ENCODE peak calls at places on chromosomes 13 and 19, in seven cellular contexts. One of them, this sample, is unnamed.

GRCh38 chr19:3504723-3505122 is 1.4 kb upstream of the FZR1 start:
- DNase-seq in esophagus muscularis mucosa: no peak
- DNase-seq in Peyer's patch: no peak
- DNase-seq in naive thymus-derived CD4-positive, alpha-beta T cell: no peak
- DNase-seq in OCI-LY7: peak; percentile 10
- DNase-seq in uterus: no peak
- DNase-seq in CD8-positive, alpha-beta memory T cell: no peak
- DNase-seq in this sample: no peak

GRCh38 chr19:43534811-43535761 is 2.1 kb downstream of the ZNF575 start:
- DNase-seq in esophagus muscularis mucosa: no peak
- DNase-seq in CD8-positive, alpha-beta memory T cell: peak; percentile 57
- DNase-seq in uterus: peak; percentile 70
- DNase-seq in naive thymus-derived CD4-positive, alpha-beta T cell: no peak
- DNase-seq in Peyer's patch: peak; percentile 56
- DNase-seq in OCI-LY7: peak; percentile 31
- DNase-seq in this sample: peak; percentile 11

GRCh38 chr13:59392328-59392727 is 771.4 kb downstream of the DIAPH3 start:
- DNase-seq in CD8-positive, alpha-beta memory T cell: no peak
- DNase-seq in Peyer's patch: no peak
- DNase-seq in naive thymus-derived CD4-positive, alpha-beta T cell: no peak
- DNase-seq in uterus: no peak
- DNase-seq in OCI-LY7: no peak
- DNase-seq in esophagus muscularis mucosa: no peak
- DNase-seq in this sample: no peak

GRCh38 chr13:49098198-49098597 is 121.9 kb upstream of the MLNR start:
- DNase-seq in esophagus muscularis mucosa: no peak
- DNase-seq in Peyer's patch: no peak
- DNase-seq in OCI-LY7: no peak
- DNase-seq in uterus: peak; percentile 71
- DNase-seq in naive thymus-derived CD4-positive, alpha-beta T cell: no peak
- DNase-seq in CD8-positive, alpha-beta memory T cell: no peak
- DNase-seq in this sample: peak; percentile 25

GRCh38 chr13:44920013-44920412 is 69.3 kb downstream of the NUFIP1 start:
- DNase-seq in OCI-LY7: peak; percentile 4
- DNase-seq in esophagus muscularis mucosa: no peak
- DNase-seq in naive thymus-derived CD4-positive, alpha-beta T cell: no peak
- DNase-seq in uterus: no peak
- DNase-seq in CD8-positive, alpha-beta memory T cell: no peak
- DNase-seq in Peyer's patch: no peak
- DNase-seq in this sample: no peak

GRCh38 chr13:64347662-64348061 is 2882.5 kb downstream of the PCDH9 start:
- DNase-seq in esophagus muscularis mucosa: no peak
- DNase-seq in CD8-positive, alpha-beta memory T cell: no peak
- DNase-seq in OCI-LY7: no peak
- DNase-seq in uterus: no peak
- DNase-seq in naive thymus-derived CD4-positive, alpha-beta T cell: no peak
- DNase-seq in Peyer's patch: no peak
- DNase-seq in this sample: no peak

GRCh38 chr19:17687857-17688784 is at the start of gene UNC13A:
- DNase-seq in esophagus muscularis mucosa: no peak
- DNase-seq in OCI-LY7: no peak
- DNase-seq in naive thymus-derived CD4-positive, alpha-beta T cell: peak; percentile 74
- DNase-seq in uterus: no peak
- DNase-seq in Peyer's patch: no peak
- DNase-seq in CD8-positive, alpha-beta memory T cell: peak; percentile 59
- DNase-seq in this sample: peak; percentile 43

GRCh38 chr13:24459234-24459633 is 53.3 kb downstream of the PARP4 start:
- DNase-seq in uterus: no peak
- DNase-seq in CD8-positive, alpha-beta memory T cell: no peak
- DNase-seq in OCI-LY7: no peak
- DNase-seq in naive thymus-derived CD4-positive, alpha-beta T cell: no peak
- DNase-seq in Peyer's patch: no peak
- DNase-seq in esophagus muscularis mucosa: no peak
- DNase-seq in this sample: no peak

GRCh38 chr13:110555601-110556223 is 5.8 kb downstream of the RAB20 start:
- DNase-seq in Peyer's patch: peak; percentile 39
- DNase-seq in esophagus muscularis mucosa: no peak
- DNase-seq in CD8-positive, alpha-beta memory T cell: no peak
- DNase-seq in naive thymus-derived CD4-positive, alpha-beta T cell: no peak
- DNase-seq in uterus: no peak
- DNase-seq in OCI-LY7: peak; percentile 9
- DNase-seq in this sample: no peak

GRCh38 chr13:42497798-42498197 is 76.2 kb upstream of the TNFSF11 start:
- DNase-seq in CD8-positive, alpha-beta memory T cell: no peak
- DNase-seq in esophagus muscularis mucosa: no peak
- DNase-seq in uterus: no peak
- DNase-seq in naive thymus-derived CD4-positive, alpha-beta T cell: no peak
- DNase-seq in OCI-LY7: no peak
- DNase-seq in Peyer's patch: no peak
- DNase-seq in this sample: no peak

DNA sequence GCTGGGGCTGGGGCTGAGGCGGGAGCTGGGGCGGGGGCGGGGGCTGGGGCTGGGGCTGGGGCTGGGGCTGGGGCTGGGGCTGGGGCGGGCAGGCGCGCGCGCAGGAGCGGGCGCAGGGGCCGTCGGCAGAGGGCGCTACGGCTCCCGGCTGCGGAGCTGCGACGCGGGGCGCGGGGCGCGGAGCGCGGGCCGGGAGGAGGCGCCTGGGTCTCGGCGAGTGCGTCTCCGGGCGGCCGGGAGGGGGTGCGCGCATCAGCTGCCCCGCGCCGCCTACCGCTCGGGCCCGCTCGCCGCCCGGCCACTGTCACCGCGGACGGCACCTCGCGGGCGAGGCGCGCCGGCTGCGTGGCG is 416 bp upstream of the MTUS2 start:
- DNase-seq in Peyer's patch: no peak
- DNase-seq in esophagus muscularis mucosa: no peak
- DNase-seq in OCI-LY7: no peak
- DNase-seq in naive thymus-derived CD4-positive, alpha-beta T cell: peak; percentile 68
- DNase-seq in CD8-positive, alpha-beta memory T cell: no peak
- DNase-seq in uterus: no peak
- DNase-seq in this sample: no peak
- H3K4me3 ChIP-seq in Peyer's patch: peak overlapping the region; percentile 47
- H3K4me3 ChIP-seq in esophagus muscularis mucosa: peak overlapping the region; percentile 70
- H3K4me3 ChIP-seq in OCI-LY7: no peak overlapping the region
- H3K4me3 ChIP-seq in naive thymus-derived CD4-positive, alpha-beta T cell: no peak overlapping the region
- H3K4me3 ChIP-seq in CD8-positive, alpha-beta memory T cell: no peak overlapping the region
- H3K4me3 ChIP-seq in uterus: no peak overlapping the region
- H3K4me3 ChIP-seq in this sample: no peak overlapping the region

DNA sequence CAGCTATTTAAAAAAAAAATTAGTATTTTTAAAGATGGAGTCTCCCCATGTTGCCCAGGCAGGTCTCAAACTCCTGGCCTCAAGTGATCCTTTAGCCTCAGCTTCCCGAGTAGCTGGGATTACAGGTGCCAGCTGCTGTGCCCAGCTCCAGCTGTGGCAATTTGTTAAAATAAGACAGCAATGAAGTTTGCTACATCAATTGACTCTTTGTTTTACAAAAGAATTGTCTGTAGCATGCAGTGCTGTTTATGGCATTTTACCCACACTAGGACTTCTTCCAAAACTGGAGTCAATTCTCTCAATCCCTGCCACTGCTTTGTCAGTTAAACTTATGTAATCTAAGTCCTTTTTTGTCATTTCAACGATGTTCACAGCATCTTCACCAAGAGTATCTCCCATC is 49.3 kb downstream of the NDFIP2 start:
- DNase-seq in naive thymus-derived CD4-positive, alpha-beta T cell: no peak
- DNase-seq in CD8-positive, alpha-beta memory T cell: no peak
- DNase-seq in OCI-LY7: no peak
- DNase-seq in Peyer's patch: no peak
- DNase-seq in esophagus muscularis mucosa: no peak
- DNase-seq in uterus: no peak
- DNase-seq in this sample: no peak
- H3K36me3 ChIP-seq in naive thymus-derived CD4-positive, alpha-beta T cell: no peaks in the 10 kb centered on the region
- H3K36me3 ChIP-seq in CD8-positive, alpha-beta memory T cell: no peaks in the 10 kb centered on the region
- H3K36me3 ChIP-seq in OCI-LY7: no peaks in the 10 kb centered on the region
- H3K36me3 ChIP-seq in Peyer's patch: no peaks in the 10 kb centered on the region
- H3K36me3 ChIP-seq in esophagus muscularis mucosa: no peaks in the 10 kb centered on the region
- H3K36me3 ChIP-seq in uterus: no peaks in the 10 kb centered on the region
- H3K36me3 ChIP-seq in this sample: no peaks in the 10 kb centered on the region

DNA sequence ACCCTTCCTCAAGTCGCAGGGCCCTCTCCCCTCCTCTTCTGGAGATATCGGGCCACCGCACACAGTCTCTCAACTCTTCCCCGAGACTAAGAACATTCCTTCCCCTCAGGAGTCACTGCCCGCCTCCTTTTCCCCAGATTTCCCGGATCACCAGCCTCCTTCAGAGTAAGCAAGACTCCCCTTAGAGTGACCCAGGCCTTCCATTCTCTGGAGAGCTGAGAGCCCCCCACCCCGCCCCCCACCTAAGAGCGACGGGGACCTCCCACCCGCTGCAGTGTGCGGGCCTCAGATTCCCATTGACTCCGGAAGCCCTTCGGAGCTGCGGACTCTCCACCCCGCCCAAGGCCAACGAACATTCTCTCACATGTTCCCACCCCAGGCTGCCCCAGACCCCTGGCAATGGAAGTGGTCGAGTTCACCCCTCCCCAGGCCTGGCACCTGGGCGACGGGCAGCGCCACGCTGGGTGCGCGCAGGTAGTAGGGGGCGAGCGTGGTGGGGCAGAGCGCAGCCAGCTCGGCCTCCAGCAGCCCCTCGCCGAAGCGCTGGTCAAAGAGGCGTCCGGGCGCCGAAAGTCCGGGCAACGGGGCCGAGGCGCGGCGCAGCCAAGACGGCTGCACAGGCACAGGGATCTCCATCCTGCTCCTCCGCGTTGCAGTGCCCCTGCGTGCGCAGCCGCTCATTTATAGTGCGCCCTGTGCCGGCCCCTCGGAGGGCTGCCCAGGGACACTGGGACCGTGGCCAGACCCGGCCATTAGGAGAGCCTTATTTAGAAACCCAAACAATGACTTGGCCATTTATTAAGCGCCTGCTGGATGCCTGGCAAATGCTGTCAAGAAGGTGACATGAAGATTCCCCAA is at the start of gene HSPB6:
- DNase-seq in CD8-positive, alpha-beta memory T cell: no peak
- DNase-seq in Peyer's patch: no peak
- DNase-seq in esophagus muscularis mucosa: no peak
- DNase-seq in naive thymus-derived CD4-positive, alpha-beta T cell: no peak
- DNase-seq in uterus: peak; percentile 82
- DNase-seq in OCI-LY7: no peak
- DNase-seq in this sample: no peak
- H3K4me3 ChIP-seq in CD8-positive, alpha-beta memory T cell: peak within 1 kb of the TSS; percentile 45
- H3K4me3 ChIP-seq in Peyer's patch: peak within 1 kb of the TSS; percentile 67
- H3K4me3 ChIP-seq in esophagus muscularis mucosa: peak within 1 kb of the TSS; percentile 95
- H3K4me3 ChIP-seq in naive thymus-derived CD4-positive, alpha-beta T cell: peak within 1 kb of the TSS; percentile 99
- H3K4me3 ChIP-seq in uterus: peak within 1 kb of the TSS; percentile 94
- H3K4me3 ChIP-seq in OCI-LY7: peak within 1 kb of the TSS; percentile 96
- H3K4me3 ChIP-seq in this sample: peak within 1 kb of the TSS; percentile 91

DNA sequence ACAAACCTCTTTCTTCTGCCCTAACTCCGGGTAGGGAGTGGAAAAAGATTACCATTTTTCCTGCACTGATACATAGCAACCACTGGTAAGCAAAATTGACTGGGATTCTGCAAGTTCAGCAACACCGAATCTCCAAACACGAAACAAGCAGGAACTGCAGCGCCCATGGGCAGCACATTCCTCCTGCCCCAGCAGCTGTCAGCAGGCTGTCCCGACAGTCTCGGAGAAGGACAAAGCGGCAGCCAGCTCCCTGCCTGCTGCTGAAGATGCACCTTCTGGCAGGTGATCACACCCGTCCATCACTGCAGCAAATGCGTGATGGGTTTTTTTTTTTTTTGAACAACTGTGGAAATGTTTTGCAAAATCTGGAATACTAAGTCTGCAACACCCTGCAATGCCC is 6.7 kb downstream of the TMTC4 start:
- DNase-seq in naive thymus-derived CD4-positive, alpha-beta T cell: no peak
- DNase-seq in esophagus muscularis mucosa: no peak
- DNase-seq in uterus: no peak
- DNase-seq in Peyer's patch: no peak
- DNase-seq in CD8-positive, alpha-beta memory T cell: no peak
- DNase-seq in OCI-LY7: no peak
- DNase-seq in this sample: no peak
- H3K36me3 ChIP-seq in naive thymus-derived CD4-positive, alpha-beta T cell: peaks cover 5% of the 10 kb centered on the region
- H3K36me3 ChIP-seq in esophagus muscularis mucosa: peaks cover 59% of the 10 kb centered on the region
- H3K36me3 ChIP-seq in uterus: no peaks in the 10 kb centered on the region
- H3K36me3 ChIP-seq in Peyer's patch: no peaks in the 10 kb centered on the region
- H3K36me3 ChIP-seq in CD8-positive, alpha-beta memory T cell: peaks cover 16% of the 10 kb centered on the region
- H3K36me3 ChIP-seq in OCI-LY7: no peaks in the 10 kb centered on the region
- H3K36me3 ChIP-seq in this sample: peaks cover 27% of the 10 kb centered on the region

GRCh38 chr13:51519839-51520238 is 64.4 kb upstream of the WDFY2 start:
- DNase-seq in naive thymus-derived CD4-positive, alpha-beta T cell: no peak
- DNase-seq in CD8-positive, alpha-beta memory T cell: no peak
- DNase-seq in Peyer's patch: no peak
- DNase-seq in uterus: no peak
- DNase-seq in OCI-LY7: no peak
- DNase-seq in esophagus muscularis mucosa: no peak
- DNase-seq in this sample: no peak
- H3K4me3 ChIP-seq in naive thymus-derived CD4-positive, alpha-beta T cell: no peak overlapping the region
- H3K4me3 ChIP-seq in CD8-positive, alpha-beta memory T cell: no peak overlapping the region
- H3K4me3 ChIP-seq in Peyer's patch: no peak overlapping the region
- H3K4me3 ChIP-seq in uterus: no peak overlapping the region
- H3K4me3 ChIP-seq in OCI-LY7: no peak overlapping the region
- H3K4me3 ChIP-seq in esophagus muscularis mucosa: no peak overlapping the region
- H3K4me3 ChIP-seq in this sample: no peak overlapping the region

GRCh38 chr19:6711605-6712004 is 8.8 kb downstream of the C3 start:
- DNase-seq in Peyer's patch: no peak
- DNase-seq in CD8-positive, alpha-beta memory T cell: no peak
- DNase-seq in naive thymus-derived CD4-positive, alpha-beta T cell: no peak
- DNase-seq in esophagus muscularis mucosa: no peak
- DNase-seq in OCI-LY7: no peak
- DNase-seq in uterus: no peak
- DNase-seq in this sample: no peak

GRCh38 chr19:6711078-6711361 is 9.4 kb downstream of the C3 start:
- DNase-seq in OCI-LY7: no peak
- DNase-seq in Peyer's patch: no peak
- DNase-seq in naive thymus-derived CD4-positive, alpha-beta T cell: no peak
- DNase-seq in CD8-positive, alpha-beta memory T cell: no peak
- DNase-seq in uterus: no peak
- DNase-seq in esophagus muscularis mucosa: no peak
- DNase-seq in this sample: no peak

GRCh38 chr19:6712692-6713670 is 7.5 kb downstream of the C3 start:
- DNase-seq in Peyer's patch: no peak
- DNase-seq in OCI-LY7: no peak
- DNase-seq in CD8-positive, alpha-beta memory T cell: no peak
- DNase-seq in naive thymus-derived CD4-positive, alpha-beta T cell: no peak
- DNase-seq in uterus: no peak
- DNase-seq in esophagus muscularis mucosa: no peak
- DNase-seq in this sample: no peak

GRCh38 chr19:6710273-6711077 is 10.0 kb downstream of the C3 start:
- DNase-seq in esophagus muscularis mucosa: no peak
- DNase-seq in OCI-LY7: no peak
- DNase-seq in uterus: no peak
- DNase-seq in CD8-positive, alpha-beta memory T cell: no peak
- DNase-seq in Peyer's patch: no peak
- DNase-seq in naive thymus-derived CD4-positive, alpha-beta T cell: no peak
- DNase-seq in this sample: no peak

DNA sequence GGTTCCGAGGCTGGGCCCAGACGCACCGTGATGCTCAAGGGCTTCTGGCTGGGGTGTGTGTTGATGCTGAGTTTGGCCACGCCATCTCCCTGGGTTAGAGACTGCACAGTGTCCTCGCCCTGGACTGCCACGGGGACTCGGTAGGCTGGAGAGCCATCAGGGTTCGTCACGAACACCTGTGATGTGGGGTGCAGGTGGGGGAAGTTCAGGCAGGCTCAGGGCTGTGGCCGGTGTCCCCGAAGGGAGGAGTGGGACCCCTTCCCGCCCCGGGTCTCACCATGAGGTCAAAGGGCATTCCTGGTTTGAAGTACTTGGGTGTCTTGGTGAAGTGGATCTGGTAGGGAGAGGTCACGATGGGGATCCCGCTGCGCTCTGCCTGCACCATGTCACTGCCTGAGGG is 8.2 kb downstream of the C3 start:
- DNase-seq in naive thymus-derived CD4-positive, alpha-beta T cell: no peak
- DNase-seq in uterus: no peak
- DNase-seq in CD8-positive, alpha-beta memory T cell: no peak
- DNase-seq in Peyer's patch: no peak
- DNase-seq in OCI-LY7: no peak
- DNase-seq in esophagus muscularis mucosa: no peak
- DNase-seq in this sample: no peak
- H3K36me3 ChIP-seq in naive thymus-derived CD4-positive, alpha-beta T cell: no peaks in the 10 kb centered on the region
- H3K36me3 ChIP-seq in uterus: no peaks in the 10 kb centered on the region
- H3K36me3 ChIP-seq in CD8-positive, alpha-beta memory T cell: no peaks in the 10 kb centered on the region
- H3K36me3 ChIP-seq in Peyer's patch: no peaks in the 10 kb centered on the region
- H3K36me3 ChIP-seq in OCI-LY7: no peaks in the 10 kb centered on the region
- H3K36me3 ChIP-seq in esophagus muscularis mucosa: peaks cover 5% of the 10 kb centered on the region
- H3K36me3 ChIP-seq in this sample: no peaks in the 10 kb centered on the region